ENCODE peak calls at places on chromosome 5, in seven cellular contexts. L is psoas muscle, U is cardiac muscle cell, Y is brain microvascular endothelial cell, W is lower lobe of right lung, B is neural progenitor cell, O is astrocyte. D is an unnamed sample.
A peak's percentile ranks its signal among the peaks of the same experiment; 100 is the strongest.

GRCh38 chr5:142915840-142916424 is 145.8 kb downstream of the ARHGAP26 start:
- DNase-seq in L (no peak), U (no peak), Y (no peak), W (no peak), B (peak; percentile 67), O (no peak), D (no peak)

GRCh38 chr5:122163151-122164069 is 34.1 kb downstream of the ZNF474 start:
- DNase-seq in L (peak; percentile 25), U (peak; percentile 84), Y (peak; percentile 91), W (no peak), B (peak; percentile 16), O (peak; percentile 97), D (peak; percentile 73)

GRCh38 chr5:100165309-100165708 is 369.9 kb upstream of the FAM174A start:
- DNase-seq in L (no peak), U (no peak), Y (no peak), W (no peak), B (no peak), O (no peak), D (no peak)

GRCh38 chr5:180668835-180669596 is 19.6 kb upstream of the FLT4 start:
- DNase-seq in L (no peak), U (no peak), Y (no peak), W (no peak), B (no peak), O (no peak), D (no peak)

GRCh38 chr5:158492850-158493249 is 606.9 kb downstream of the EBF1 start:
- DNase-seq in L (no peak), U (peak; percentile 11), Y (peak; percentile 28), W (no peak), B (no peak), O (peak; percentile 61), D (no peak)

GRCh38 chr5:82586176-82586575 is 308.0 kb upstream of the RPS23 start:
- DNase-seq in L (no peak), U (peak; percentile 44), Y (no peak), W (no peak), B (peak; percentile 38), O (no peak), D (no peak)

GRCh38 chr5:115393239-115393638 is 96.8 kb upstream of the CCDC112 start:
- DNase-seq in L (no peak), U (no peak), Y (no peak), W (no peak), B (no peak), O (no peak), D (no peak)

GRCh38 chr5:71483355-71483754 is 27.9 kb downstream of the BDP1 start:
- DNase-seq in L (no peak), U (peak; percentile 48), Y (peak; percentile 11), W (no peak), B (no peak), O (peak; percentile 89), D (peak; percentile 62)

GRCh38 chr5:98722188-98722587 is 51.3 kb upstream of the RGMB start:
- DNase-seq in L (no peak), U (no peak), Y (no peak), W (no peak), B (no peak), O (peak; percentile 58), D (no peak)

GRCh38 chr5:104347119-104347708 is 784.6 kb upstream of the NUDT12 start:
- DNase-seq in L (no peak), U (peak; percentile 66), Y (peak; percentile 22), W (no peak), B (peak; percentile 10), O (peak; percentile 19), D (no peak)

GRCh38 chr5:154220625-154221024 is 30.1 kb downstream of the GALNT10 start:
- DNase-seq in L (no peak), U (peak; percentile 47), Y (peak; percentile 76), W (no peak), B (no peak), O (peak; percentile 88), D (no peak)

GRCh38 chr5:121031487-121031886 is 567.4 kb downstream of the PRR16 start:
- DNase-seq in L (no peak), U (no peak), Y (no peak), W (no peak), B (no peak), O (peak; percentile 3), D (no peak)

GRCh38 chr5:172591636-172592035 is 49.4 kb upstream of the NEURL1B start:
- DNase-seq in L (no peak), U (no peak), Y (no peak), W (no peak), B (no peak), O (no peak), D (no peak)
- H3K27me3 ChIP-seq in L (peaks cover 3% of the 10 kb centered on the region), U (no peaks in the 10 kb centered on the region), Y (peaks cover 10% of the 10 kb centered on the region), W (no peaks in the 10 kb centered on the region), B (peaks cover 2% of the 10 kb centered on the region), O (peaks cover 22% of the 10 kb centered on the region), D (peaks cover 45% of the 10 kb centered on the region)

GRCh38 chr5:156477196-156477595 is 150.2 kb downstream of the SGCD start:
- DNase-seq in L (no peak), U (no peak), Y (peak; percentile 10), W (no peak), B (no peak), O (no peak), D (no peak)
- H3K27ac ChIP-seq in L (peak overlapping the region; percentile 47), U (no peak overlapping the region), Y (no peak overlapping the region), W (no peak overlapping the region), B (no peak overlapping the region), O (no peak overlapping the region), D (no peak overlapping the region)

GRCh38 chr5:53448851-53449250 is 31.6 kb upstream of the FST start:
- DNase-seq in L (no peak), U (no peak), Y (no peak), W (no peak), B (no peak), O (no peak), D (no peak)

GRCh38 chr5:53456366-53456765 is 24.1 kb upstream of the FST start:
- DNase-seq in L (no peak), U (no peak), Y (no peak), W (no peak), B (no peak), O (no peak), D (no peak)

GRCh38 chr5:53453898-53454837 is 26.3 kb upstream of the FST start:
- DNase-seq in L (no peak), U (no peak), Y (no peak), W (no peak), B (peak; percentile 8), O (no peak), D (no peak)
- TF ChIP-seq CTCF in L (no peak), U (no peak), Y (no peak), W (no peak), B (no peak), O (no peak), D (no peak)

GRCh38 chr5:35198096-35198495 is 32.2 kb downstream of the PRLR start:
- DNase-seq in L (peak; percentile 39), U (peak; percentile 80), Y (peak; percentile 38), W (peak; percentile 82), B (no peak), O (peak; percentile 51), D (no peak)

GRCh38 chr5:35197351-35197750 is 32.9 kb downstream of the PRLR start:
- DNase-seq in L (no peak), U (no peak), Y (no peak), W (no peak), B (no peak), O (no peak), D (no peak)

GRCh38 chr5:35198681-35199080 is 31.6 kb downstream of the PRLR start:
- DNase-seq in L (no peak), U (peak; percentile 56), Y (peak; percentile 12), W (no peak), B (no peak), O (no peak), D (no peak)

GRCh38 chr5:35194636-35195471 is 35.4 kb downstream of the PRLR start:
- DNase-seq in L (no peak), U (no peak), Y (no peak), W (no peak), B (no peak), O (no peak), D (no peak)

GRCh38 chr5:35195472-35195852 is 34.8 kb downstream of the PRLR start:
- DNase-seq in L (no peak), U (no peak), Y (no peak), W (no peak), B (no peak), O (no peak), D (no peak)
- H3K27me3 ChIP-seq in L (no peaks in the 10 kb centered on the region), U (no peaks in the 10 kb centered on the region), Y (peaks cover 5% of the 10 kb centered on the region), W (no peaks in the 10 kb centered on the region), B (no peaks in the 10 kb centered on the region), O (peaks cover 32% of the 10 kb centered on the region), D (peaks cover 26% of the 10 kb centered on the region)

GRCh38 chr5:14664270-14665109 is at the start of gene OTULIN:
- DNase-seq in L (peak; percentile 93), U (peak; percentile 94), Y (peak; percentile 57), W (peak; percentile 95), B (peak; percentile 95), O (peak; percentile 67), D (peak; percentile 71)
- H3K27ac ChIP-seq in L (peak within 1 kb of the TSS; percentile 94), U (peak within 1 kb of the TSS; percentile 88), Y (peak within 1 kb of the TSS; percentile 66), W (peak within 1 kb of the TSS; percentile 96), B (no peak within 1 kb of the TSS), O (peak within 1 kb of the TSS; percentile 63), D (peak within 1 kb of the TSS; percentile 82)

GRCh38 chr5:134224905-134225779 is 731 bp downstream of the PPP2CA start:
- DNase-seq in L (peak; percentile 74), U (peak; percentile 62), Y (no peak), W (peak; percentile 72), B (peak; percentile 93), O (peak; percentile 75), D (no peak)
- TF ChIP-seq CTCF in L (no peak), U (peak; percentile 16), Y (no peak), W (peak; percentile 28), B (peak; percentile 21), O (no peak), D (no peak)

DNA sequence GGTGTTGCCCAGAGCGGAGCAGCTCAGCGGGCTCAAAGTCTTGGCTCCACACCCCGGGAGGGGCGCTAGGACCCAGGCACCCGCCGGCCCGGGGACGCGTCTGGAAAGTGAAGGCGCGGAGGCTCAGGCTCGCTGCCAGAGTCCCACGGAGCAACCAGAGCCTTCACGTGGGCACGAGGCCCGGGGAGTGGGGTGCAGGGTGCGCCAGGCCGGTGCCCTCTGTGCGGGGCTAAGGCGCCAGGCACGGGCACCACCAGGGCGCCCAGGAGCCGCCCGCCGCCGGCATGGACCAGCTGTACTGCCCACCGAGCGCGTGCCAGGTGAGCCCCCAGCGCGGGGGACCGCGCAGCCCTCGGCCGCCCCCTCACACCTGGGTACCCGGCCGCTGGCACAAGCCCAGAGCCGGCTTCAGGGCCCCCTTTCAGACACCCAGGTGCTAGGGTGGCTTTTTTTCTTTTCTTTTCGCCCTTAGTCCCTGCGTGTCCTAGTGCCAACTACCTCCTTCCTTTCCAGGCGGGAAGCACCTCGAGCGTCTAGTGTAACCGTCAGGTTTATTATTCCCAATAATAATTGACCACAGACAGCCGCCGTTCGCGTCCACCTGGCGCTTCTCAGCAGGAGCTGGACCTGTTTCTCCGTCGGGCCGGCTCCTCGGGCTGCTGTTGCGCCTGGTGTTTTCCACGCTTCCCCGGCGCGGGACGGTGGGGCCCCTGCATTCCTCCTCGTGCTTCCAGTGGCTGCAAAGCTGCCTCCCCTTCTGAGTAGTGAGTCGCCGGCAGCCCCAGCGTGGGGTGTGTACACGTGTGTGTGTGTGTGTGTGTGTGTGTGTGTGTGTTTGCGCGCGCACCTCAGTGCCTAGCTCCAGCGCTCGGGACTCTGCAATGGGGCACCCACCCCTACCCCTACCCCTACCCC is 30.1 kb upstream of the PDE8B start:
- DNase-seq in L (peak; percentile 53), U (peak; percentile 9), Y (no peak), W (peak; percentile 48), B (peak; percentile 38), O (no peak), D (no peak)
- H3K27me3 ChIP-seq in L (peaks cover 31% of the 10 kb centered on the region), U (peaks cover 53% of the 10 kb centered on the region), Y (peaks cover 3% of the 10 kb centered on the region), W (peaks cover 34% of the 10 kb centered on the region), B (peaks cover 57% of the 10 kb centered on the region), O (peaks cover 38% of the 10 kb centered on the region), D (peaks cover 43% of the 10 kb centered on the region)

GRCh38 chr5:124868661-124869060 is 122.2 kb upstream of the ZNF608 start:
- DNase-seq in L (no peak), U (peak; percentile 17), Y (no peak), W (no peak), B (no peak), O (peak; percentile 38), D (no peak)
- H3K27ac ChIP-seq in L (no peak overlapping the region), U (no peak overlapping the region), Y (no peak overlapping the region), W (peak overlapping the region; percentile 20), B (no peak overlapping the region), O (no peak overlapping the region), D (no peak overlapping the region)

D was measured in AG04450.